ENCODE peak calls at places on chromosomes 3 and 15, in six cellular contexts. N is left ventricle myocardium inferior; I is GM23248; H is CD4-positive, alpha-beta memory T cell; F is NB4; C is pancreas. Q is an unnamed sample.
A peak's percentile ranks its signal among the peaks of the same experiment; 100 is the strongest.

GRCh38 chr3:134687642-134688041 is 36.8 kb upstream of the KY start:
- DNase-seq in N (no peak), I (no peak), H (no peak), F (no peak), C (no peak), Q (no peak)

GRCh38 chr15:38252481-38253311 is at the start of gene SPRED1:
- DNase-seq in N (peak; percentile 82), I (peak; percentile 88), H (peak; percentile 40), F (peak; percentile 52), C (peak; percentile 89), Q (peak; percentile 84)

GRCh38 chr3:194738254-194739093 is 52.8 kb downstream of the FAM43A start:
- DNase-seq in N (peak; percentile 77), I (peak; percentile 93), H (no peak), F (no peak), C (peak; percentile 76), Q (peak; percentile 75)

GRCh38 chr3:9098716-9099675 is 135.7 kb upstream of the RAD18 start:
- DNase-seq in N (no peak), I (no peak), H (no peak), F (no peak), C (no peak), Q (no peak)

GRCh38 chr3:184500344-184500923 is 61.2 kb upstream of the EPHB3 start:
- DNase-seq in N (no peak), I (no peak), H (no peak), F (no peak), C (no peak), Q (no peak)

GRCh38 chr3:118909751-118910150 is 124.9 kb downstream of the IGSF11 start:
- DNase-seq in N (no peak), I (peak; percentile 5), H (no peak), F (no peak), C (no peak), Q (no peak)

GRCh38 chr3:31533169-31533870 is 595 bp downstream of the STT3B start:
- DNase-seq in N (peak; percentile 52), I (peak; percentile 70), H (peak; percentile 78), F (peak; percentile 55), C (peak; percentile 84), Q (peak; percentile 66)

GRCh38 chr15:38217788-38218609 is 34.6 kb upstream of the SPRED1 start:
- DNase-seq in N (no peak), I (peak; percentile 19), H (no peak), F (peak; percentile 1), C (no peak), Q (no peak)

GRCh38 chr15:42749266-42749665 is 12.3 kb upstream of the CDAN1 start:
- DNase-seq in N (no peak), I (no peak), H (no peak), F (no peak), C (no peak), Q (no peak)

GRCh38 chr3:185759523-185759922 is 65.3 kb downstream of the IGF2BP2 start:
- DNase-seq in N (no peak), I (no peak), H (no peak), F (no peak), C (no peak), Q (no peak)

GRCh38 chr3:185757176-185757575 is 67.7 kb downstream of the IGF2BP2 start:
- DNase-seq in N (no peak), I (peak; percentile 45), H (no peak), F (no peak), C (no peak), Q (no peak)

GRCh38 chr3:185760091-185760490 is 64.8 kb downstream of the IGF2BP2 start:
- DNase-seq in N (no peak), I (peak; percentile 60), H (no peak), F (no peak), C (no peak), Q (no peak)

GRCh38 chr3:185760550-185760949 is 64.3 kb downstream of the IGF2BP2 start:
- DNase-seq in N (no peak), I (peak; percentile 40), H (no peak), F (no peak), C (no peak), Q (no peak)

DNA sequence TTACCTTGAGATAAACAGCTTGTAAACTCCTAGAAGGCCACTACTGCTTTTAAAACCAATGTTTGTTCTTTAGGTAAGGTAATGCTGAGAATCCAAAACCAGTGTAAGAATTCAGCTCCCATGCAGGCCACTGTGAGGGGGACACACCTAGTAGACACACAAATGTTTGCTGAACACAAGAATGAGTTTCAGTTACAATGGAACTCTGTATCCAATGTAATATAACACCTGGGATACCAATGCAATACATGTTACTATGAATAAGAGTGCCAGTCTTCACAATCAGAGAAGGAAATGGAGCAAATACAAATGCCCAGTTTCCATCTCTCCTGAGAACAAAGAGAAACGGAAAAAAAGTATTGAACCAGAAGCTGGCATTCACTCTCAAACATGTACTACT is 65.9 kb downstream of the IGF2BP2 start:
- DNase-seq in N (no peak), I (no peak), H (no peak), F (no peak), C (no peak), Q (no peak)
- H3K4me3 ChIP-seq in N (no peak overlapping the region), I (no peak overlapping the region), H (no peak overlapping the region), F (no peak overlapping the region), C (no peak overlapping the region), Q (no peak overlapping the region)

DNA sequence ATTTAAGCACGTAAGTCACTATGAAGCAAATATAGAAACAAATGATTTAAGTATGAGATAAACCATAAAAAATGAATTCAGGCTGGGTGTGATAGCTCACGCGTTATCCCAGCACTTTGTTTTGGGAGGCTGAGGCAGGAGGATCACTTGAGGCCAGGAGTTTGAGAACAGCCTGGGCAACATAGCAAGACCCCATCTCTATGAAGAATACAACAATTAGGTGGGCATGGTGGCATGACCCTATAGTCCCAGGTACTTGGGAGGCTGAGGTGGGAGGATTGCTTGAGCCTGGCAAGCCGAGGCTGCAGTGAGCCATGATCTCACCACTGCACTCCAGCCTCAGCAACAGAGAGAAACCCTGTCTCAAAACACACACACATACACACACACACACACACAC is 34.2 kb downstream of the TMCC1 start:
- DNase-seq in N (no peak), I (no peak), H (no peak), F (no peak), C (no peak), Q (no peak)
- H3K4me3 ChIP-seq in N (no peak overlapping the region), I (no peak overlapping the region), H (no peak overlapping the region), F (no peak overlapping the region), C (no peak overlapping the region), Q (no peak overlapping the region)

GRCh38 chr3:64216706-64217105 is 8.6 kb downstream of the PRICKLE2 start:
- DNase-seq in N (no peak), I (peak; percentile 83), H (no peak), F (no peak), C (no peak), Q (no peak)
- H3K4me3 ChIP-seq in N (peak overlapping the region; percentile 7), I (peak overlapping the region; percentile 20), H (no peak overlapping the region), F (no peak overlapping the region), C (no peak overlapping the region), Q (no peak overlapping the region)

DNA sequence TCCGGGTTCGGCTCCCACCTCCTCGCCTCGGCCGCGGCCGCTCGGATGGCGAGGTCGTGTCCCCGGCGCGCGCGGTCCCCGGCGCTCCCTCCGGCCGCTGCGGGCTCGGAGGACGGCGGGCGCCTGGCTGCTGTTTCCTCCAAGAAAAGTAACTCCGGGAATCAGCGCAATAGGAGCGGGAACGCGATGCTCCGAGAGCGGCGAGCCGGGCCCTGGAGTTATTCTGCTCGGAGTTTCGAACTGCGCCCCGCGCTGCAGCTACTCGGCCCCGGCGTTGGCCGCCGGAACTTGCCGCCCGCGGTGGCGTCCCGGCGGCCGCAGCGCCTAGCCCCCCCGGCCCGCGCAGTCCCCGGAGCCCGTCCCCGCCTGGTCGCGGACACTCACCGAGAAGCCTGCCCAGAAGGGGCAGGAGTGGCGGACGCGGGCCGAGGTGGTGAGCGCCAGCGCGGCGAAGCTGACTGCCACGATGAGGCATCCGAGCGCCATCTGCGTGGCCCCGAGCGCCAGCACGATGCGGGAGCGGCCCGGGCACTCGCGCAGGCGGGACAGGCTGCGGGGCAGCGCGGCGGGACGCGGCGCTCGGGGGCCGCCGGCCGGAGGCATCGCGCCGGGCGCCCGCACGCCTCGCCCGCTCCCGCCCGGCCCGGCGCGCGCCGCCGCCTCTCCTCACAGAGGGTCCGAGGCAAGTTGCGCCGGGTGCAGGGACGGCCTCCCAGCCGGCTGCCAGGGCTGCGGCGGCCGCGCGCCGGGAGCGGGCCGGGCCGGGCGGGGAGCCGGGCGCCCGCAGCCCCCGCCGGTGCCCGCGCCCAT is 251.9 kb downstream of the TJP1 start:
- DNase-seq in N (no peak), I (peak; percentile 43), H (no peak), F (no peak), C (peak; percentile 83), Q (no peak)
- H3K4me3 ChIP-seq in N (peak overlapping the region; percentile 63), I (peak overlapping the region; percentile 46), H (no peak overlapping the region), F (no peak overlapping the region), C (peak overlapping the region; percentile 63), Q (peak overlapping the region; percentile 53)

GRCh38 chr15:89088605-89089315 is 504 bp downstream of the ABHD2 start:
- DNase-seq in N (peak; percentile 43), I (peak; percentile 46), H (no peak), F (peak; percentile 31), C (peak; percentile 90), Q (peak; percentile 41)
- H3K4me3 ChIP-seq in N (peak overlapping the region; percentile 94), I (peak overlapping the region; percentile 86), H (peak overlapping the region; percentile 49), F (peak overlapping the region; percentile 77), C (peak overlapping the region; percentile 96), Q (peak overlapping the region; percentile 93)

DNA sequence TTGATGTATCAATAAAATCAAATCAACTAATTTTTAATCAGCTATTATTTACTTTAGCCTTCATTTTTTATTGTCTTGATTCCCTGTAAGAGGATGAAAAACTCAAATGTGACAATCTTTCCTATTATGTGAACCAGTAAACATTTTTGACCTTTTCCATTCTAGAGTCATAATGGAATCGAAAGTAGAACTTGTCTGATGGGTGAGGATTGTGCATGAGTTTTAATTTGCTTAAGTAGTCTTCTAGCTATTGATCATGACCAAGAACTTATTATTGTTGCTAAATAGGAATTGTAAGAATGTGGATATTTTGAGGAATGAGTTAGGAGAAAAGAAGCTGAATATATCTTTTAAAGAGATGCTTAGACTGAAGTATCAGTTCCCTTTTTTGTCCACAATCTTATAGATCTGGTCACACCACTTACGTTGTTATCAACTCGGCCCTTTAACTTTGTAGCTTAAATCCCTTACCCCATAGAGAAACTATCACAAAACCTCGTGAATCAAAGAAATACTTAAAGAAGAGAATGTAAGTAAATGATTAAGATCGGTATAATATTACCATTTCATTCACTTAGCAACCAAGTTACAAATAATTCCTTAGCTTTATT is 147.3 kb downstream of the TP63 start:
- DNase-seq in N (no peak), I (no peak), H (no peak), F (no peak), C (no peak), Q (no peak)
- H3K4me3 ChIP-seq in N (no peak overlapping the region), I (no peak overlapping the region), H (no peak overlapping the region), F (no peak overlapping the region), C (no peak overlapping the region), Q (no peak overlapping the region)

GRCh38 chr15:26222781-26223180 is 359.7 kb upstream of the ATP10A start:
- DNase-seq in N (no peak), I (no peak), H (no peak), F (no peak), C (no peak), Q (no peak)
- H3K4me3 ChIP-seq in N (no peak overlapping the region), I (no peak overlapping the region), H (no peak overlapping the region), F (no peak overlapping the region), C (no peak overlapping the region), Q (no peak overlapping the region)

Q was measured in heart right ventricle.